ENCODE peak calls at places on chromosomes 7 and 10, in ten cellular contexts. R, V, H, Q, E, B, C, J, P and A are unnamed samples.
A peak's percentile ranks its signal among the peaks of the same experiment; 100 is the strongest.

GRCh38 chr7:27160546-27161213 is 4.2 kb upstream of the HOXA7 start:
- DNase-seq in R (peak; percentile 84), V (peak; percentile 87), H (peak; percentile 82), Q (peak; percentile 92), E (no peak), B (peak; percentile 82), C (peak; percentile 57), J (peak; percentile 87), P (peak; percentile 96), A (peak; percentile 84)

GRCh38 chr7:17126413-17127374 is 171.8 kb upstream of the AHR start:
- DNase-seq in R (no peak), V (no peak), H (no peak), Q (no peak), E (no peak), B (no peak), C (no peak), J (no peak), P (no peak), A (no peak)

GRCh38 chr7:44086627-44087026 is 4.3 kb upstream of the POLM start:
- DNase-seq in R (no peak), V (no peak), H (no peak), Q (no peak), E (no peak), B (no peak), C (no peak), J (no peak), P (no peak), A (no peak)

GRCh38 chr7:102122026-102122425 is 164.6 kb upstream of the SH2B2 start:
- DNase-seq in R (peak; percentile 66), V (no peak), H (no peak), Q (no peak), E (peak; percentile 21), B (no peak), C (no peak), J (peak; percentile 32), P (peak; percentile 83), A (no peak)

GRCh38 chr7:47045592-47045991 is 536.3 kb downstream of the TNS3 start:
- DNase-seq in R (peak; percentile 20), V (no peak), H (no peak), Q (no peak), E (no peak), B (no peak), C (no peak), J (no peak), P (no peak), A (no peak)

GRCh38 chr10:97089209-97089865 is 96.4 kb downstream of the SLIT1 start:
- DNase-seq in R (no peak), V (no peak), H (no peak), Q (no peak), E (no peak), B (no peak), C (no peak), J (peak; percentile 51), P (no peak), A (no peak)

GRCh38 chr10:86030312-86030711 is 336.3 kb downstream of the GRID1 start:
- DNase-seq in R (no peak), V (no peak), H (no peak), Q (no peak), E (no peak), B (no peak), C (no peak), J (no peak), P (no peak), A (no peak)

GRCh38 chr7:65927489-65928448 is 54.2 kb downstream of the GUSB start:
- DNase-seq in R (no peak), V (no peak), H (no peak), Q (no peak), E (no peak), B (no peak), C (no peak), J (no peak), P (no peak), A (no peak)

GRCh38 chr7:78939669-78940068 is 513.8 kb downstream of the MAGI2 start:
- DNase-seq in R (no peak), V (no peak), H (no peak), Q (no peak), E (no peak), B (no peak), C (no peak), J (no peak), P (no peak), A (no peak)

GRCh38 chr10:104925232-104925851 is 284.3 kb downstream of the SORCS3 start:
- DNase-seq in R (peak; percentile 42), V (peak; percentile 24), H (no peak), Q (no peak), E (no peak), B (no peak), C (no peak), J (peak; percentile 69), P (peak; percentile 32), A (no peak)

GRCh38 chr7:73978681-73979563 is 49.1 kb upstream of the ELN start:
- DNase-seq in R (peak; percentile 54), V (no peak), H (peak; percentile 7), Q (peak; percentile 60), E (no peak), B (no peak), C (peak; percentile 40), J (peak; percentile 85), P (peak; percentile 61), A (no peak)

GRCh38 chr10:1402821-1403507 is 334.4 kb downstream of the ADARB2 start:
- DNase-seq in R (no peak), V (no peak), H (no peak), Q (no peak), E (no peak), B (no peak), C (no peak), J (no peak), P (no peak), A (no peak)

GRCh38 chr10:116768786-116769185 is 26.4 kb upstream of the HSPA12A start:
- DNase-seq in R (no peak), V (no peak), H (no peak), Q (no peak), E (no peak), B (no peak), C (no peak), J (no peak), P (no peak), A (no peak)

GRCh38 chr7:152330827-152331226 is 105.0 kb downstream of the KMT2C start:
- DNase-seq in R (no peak), V (no peak), H (no peak), Q (no peak), E (no peak), B (no peak), C (no peak), J (peak; percentile 11), P (no peak), A (no peak)

GRCh38 chr10:30088178-30088577 is 28.8 kb upstream of the JCAD start:
- DNase-seq in R (no peak), V (no peak), H (no peak), Q (no peak), E (no peak), B (no peak), C (no peak), J (no peak), P (no peak), A (no peak)

GRCh38 chr7:76000566-76000965 is 6.2 kb upstream of the TMEM120A start:
- DNase-seq in R (no peak), V (no peak), H (no peak), Q (peak; percentile 29), E (no peak), B (no peak), C (no peak), J (no peak), P (no peak), A (no peak)

GRCh38 chr7:100682228-100682741 is 8.7 kb downstream of the GNB2 start:
- DNase-seq in R (no peak), V (no peak), H (no peak), Q (no peak), E (no peak), B (no peak), C (peak; percentile 24), J (peak; percentile 47), P (no peak), A (no peak)

GRCh38 chr10:12489357-12489756 is 140.0 kb downstream of the CAMK1D start:
- DNase-seq in R (no peak), V (no peak), H (no peak), Q (no peak), E (no peak), B (no peak), C (no peak), J (no peak), P (no peak), A (no peak)

GRCh38 chr10:126813432-126813831 is 91.8 kb upstream of the DOCK1 start:
- DNase-seq in R (no peak), V (no peak), H (no peak), Q (no peak), E (no peak), B (no peak), C (no peak), J (no peak), P (no peak), A (no peak)

GRCh38 chr7:43808410-43808809 is 49.9 kb downstream of the BLVRA start:
- DNase-seq in R (no peak), V (no peak), H (no peak), Q (no peak), E (no peak), B (no peak), C (no peak), J (peak; percentile 53), P (no peak), A (no peak)

GRCh38 chr7:157047148-157047547 is 36.7 kb upstream of the MNX1 start:
- DNase-seq in R (no peak), V (no peak), H (no peak), Q (no peak), E (peak; percentile 14), B (no peak), C (no peak), J (peak; percentile 3), P (no peak), A (no peak)

GRCh38 chr10:59991117-59991516 is 84.8 kb upstream of the CCDC6 start:
- DNase-seq in R (no peak), V (no peak), H (no peak), Q (no peak), E (no peak), B (no peak), C (no peak), J (no peak), P (no peak), A (no peak)

GRCh38 chr10:22655312-22655973 is 58.9 kb downstream of the PIP4K2A start:
- DNase-seq in R (peak; percentile 81), V (no peak), H (no peak), Q (no peak), E (peak; percentile 65), B (no peak), C (no peak), J (peak; percentile 35), P (no peak), A (no peak)

GRCh38 chr10:25493122-25493893 is 318.5 kb downstream of the GPR158 start:
- DNase-seq in R (peak; percentile 66), V (no peak), H (no peak), Q (no peak), E (peak; percentile 48), B (no peak), C (peak; percentile 43), J (peak; percentile 73), P (no peak), A (no peak)

GRCh38 chr10:101053516-101053915 is 8.3 kb upstream of the KAZALD1 start:
- DNase-seq in R (peak; percentile 30), V (no peak), H (no peak), Q (no peak), E (no peak), B (no peak), C (no peak), J (no peak), P (no peak), A (no peak)